ENCODE peak calls at places on chromosome 15, in ten cellular contexts. One of them, this sample, is unnamed.
A peak's percentile ranks its signal among the peaks of the same experiment; 100 is the strongest.

GRCh38 chr15:80673561-80674244 is 21.4 kb upstream of the ABHD17C start:
- DNase-seq in spleen: no peak
- DNase-seq in A549: no peak
- DNase-seq in CD4-positive, alpha-beta T cell: no peak
- DNase-seq in small intestine: no peak
- DNase-seq in AG04450: no peak
- DNase-seq in CD8-positive, alpha-beta memory T cell: no peak
- DNase-seq in PC-9: no peak
- DNase-seq in left lung: no peak
- DNase-seq in ascending aorta: no peak
- DNase-seq in this sample: no peak

GRCh38 chr15:80574590-80574989 is 120.5 kb upstream of the ABHD17C start:
- DNase-seq in spleen: peak; percentile 45
- DNase-seq in A549: no peak
- DNase-seq in CD4-positive, alpha-beta T cell: no peak
- DNase-seq in small intestine: no peak
- DNase-seq in AG04450: no peak
- DNase-seq in CD8-positive, alpha-beta memory T cell: no peak
- DNase-seq in PC-9: no peak
- DNase-seq in left lung: no peak
- DNase-seq in ascending aorta: no peak
- DNase-seq in this sample: no peak

GRCh38 chr15:69758810-69759410 is 306.3 kb downstream of the RPLP1 start:
- DNase-seq in spleen: peak; percentile 93
- DNase-seq in A549: no peak
- DNase-seq in CD4-positive, alpha-beta T cell: peak; percentile 77
- DNase-seq in small intestine: peak; percentile 70
- DNase-seq in AG04450: no peak
- DNase-seq in CD8-positive, alpha-beta memory T cell: peak; percentile 81
- DNase-seq in PC-9: no peak
- DNase-seq in left lung: peak; percentile 74
- DNase-seq in ascending aorta: peak; percentile 73
- DNase-seq in this sample: peak; percentile 49

GRCh38 chr15:42364529-42364928 is 5.2 kb downstream of the CAPN3 start:
- DNase-seq in spleen: no peak
- DNase-seq in A549: no peak
- DNase-seq in CD4-positive, alpha-beta T cell: no peak
- DNase-seq in small intestine: peak; percentile 9
- DNase-seq in AG04450: no peak
- DNase-seq in CD8-positive, alpha-beta memory T cell: no peak
- DNase-seq in PC-9: no peak
- DNase-seq in left lung: no peak
- DNase-seq in ascending aorta: no peak
- DNase-seq in this sample: no peak

GRCh38 chr15:76293361-76293760 is 17.9 kb downstream of the ETFA start:
- DNase-seq in spleen: no peak
- DNase-seq in A549: no peak
- DNase-seq in CD4-positive, alpha-beta T cell: no peak
- DNase-seq in small intestine: no peak
- DNase-seq in AG04450: no peak
- DNase-seq in CD8-positive, alpha-beta memory T cell: no peak
- DNase-seq in PC-9: no peak
- DNase-seq in left lung: no peak
- DNase-seq in ascending aorta: no peak
- DNase-seq in this sample: no peak

GRCh38 chr15:33526532-33526931 is 215.8 kb downstream of the RYR3 start:
- DNase-seq in spleen: no peak
- DNase-seq in A549: no peak
- DNase-seq in CD4-positive, alpha-beta T cell: no peak
- DNase-seq in small intestine: no peak
- DNase-seq in AG04450: no peak
- DNase-seq in CD8-positive, alpha-beta memory T cell: no peak
- DNase-seq in PC-9: peak; percentile 26
- DNase-seq in left lung: no peak
- DNase-seq in ascending aorta: no peak
- DNase-seq in this sample: no peak

GRCh38 chr15:68210821-68211655 is 5.9 kb upstream of the CALML4 start:
- DNase-seq in spleen: peak; percentile 90
- DNase-seq in A549: peak; percentile 42
- DNase-seq in CD4-positive, alpha-beta T cell: peak; percentile 65
- DNase-seq in small intestine: peak; percentile 52
- DNase-seq in AG04450: no peak
- DNase-seq in CD8-positive, alpha-beta memory T cell: peak; percentile 32
- DNase-seq in PC-9: peak; percentile 38
- DNase-seq in left lung: peak; percentile 90
- DNase-seq in ascending aorta: peak; percentile 82
- DNase-seq in this sample: peak; percentile 51

GRCh38 chr15:79076661-79077060 is 13.9 kb downstream of the RASGRF1 start:
- DNase-seq in spleen: peak; percentile 16
- DNase-seq in A549: no peak
- DNase-seq in CD4-positive, alpha-beta T cell: no peak
- DNase-seq in small intestine: no peak
- DNase-seq in AG04450: no peak
- DNase-seq in CD8-positive, alpha-beta memory T cell: no peak
- DNase-seq in PC-9: no peak
- DNase-seq in left lung: no peak
- DNase-seq in ascending aorta: no peak
- DNase-seq in this sample: no peak

GRCh38 chr15:25054943-25055342 is 100.2 kb downstream of the SNRPN start:
- DNase-seq in spleen: peak; percentile 24
- DNase-seq in A549: no peak
- DNase-seq in CD4-positive, alpha-beta T cell: no peak
- DNase-seq in small intestine: no peak
- DNase-seq in AG04450: no peak
- DNase-seq in CD8-positive, alpha-beta memory T cell: no peak
- DNase-seq in PC-9: no peak
- DNase-seq in left lung: no peak
- DNase-seq in ascending aorta: no peak
- DNase-seq in this sample: no peak
- H3K9me3 ChIP-seq in spleen: peaks cover 99% of the 10 kb centered on the region
- H3K9me3 ChIP-seq in A549: peaks cover 68% of the 10 kb centered on the region
- H3K9me3 ChIP-seq in CD4-positive, alpha-beta T cell: peaks cover 100% of the 10 kb centered on the region
- H3K9me3 ChIP-seq in small intestine: peaks cover 25% of the 10 kb centered on the region
- H3K9me3 ChIP-seq in AG04450: peaks cover 100% of the 10 kb centered on the region
- H3K9me3 ChIP-seq in CD8-positive, alpha-beta memory T cell: peaks cover 93% of the 10 kb centered on the region
- H3K9me3 ChIP-seq in PC-9: no peaks in the 10 kb centered on the region
- H3K9me3 ChIP-seq in left lung: peaks cover 99% of the 10 kb centered on the region
- H3K9me3 ChIP-seq in ascending aorta: peaks cover 100% of the 10 kb centered on the region
- H3K9me3 ChIP-seq in this sample: peaks cover 68% of the 10 kb centered on the region

GRCh38 chr15:27482344-27482743 is 511.4 kb downstream of the GABRG3 start:
- DNase-seq in spleen: no peak
- DNase-seq in A549: no peak
- DNase-seq in CD4-positive, alpha-beta T cell: no peak
- DNase-seq in small intestine: no peak
- DNase-seq in AG04450: no peak
- DNase-seq in CD8-positive, alpha-beta memory T cell: no peak
- DNase-seq in PC-9: no peak
- DNase-seq in left lung: no peak
- DNase-seq in ascending aorta: no peak
- DNase-seq in this sample: no peak

GRCh38 chr15:27480642-27481041 is 509.7 kb downstream of the GABRG3 start:
- DNase-seq in spleen: no peak
- DNase-seq in A549: no peak
- DNase-seq in CD4-positive, alpha-beta T cell: no peak
- DNase-seq in small intestine: no peak
- DNase-seq in AG04450: no peak
- DNase-seq in CD8-positive, alpha-beta memory T cell: no peak
- DNase-seq in PC-9: no peak
- DNase-seq in left lung: no peak
- DNase-seq in ascending aorta: no peak
- DNase-seq in this sample: no peak

GRCh38 chr15:27483124-27483523 is 512.1 kb downstream of the GABRG3 start:
- DNase-seq in spleen: no peak
- DNase-seq in A549: no peak
- DNase-seq in CD4-positive, alpha-beta T cell: no peak
- DNase-seq in small intestine: no peak
- DNase-seq in AG04450: no peak
- DNase-seq in CD8-positive, alpha-beta memory T cell: no peak
- DNase-seq in PC-9: no peak
- DNase-seq in left lung: no peak
- DNase-seq in ascending aorta: no peak
- DNase-seq in this sample: no peak

GRCh38 chr15:27480141-27480530 is 509.2 kb downstream of the GABRG3 start:
- DNase-seq in spleen: no peak
- DNase-seq in A549: no peak
- DNase-seq in CD4-positive, alpha-beta T cell: no peak
- DNase-seq in small intestine: no peak
- DNase-seq in AG04450: no peak
- DNase-seq in CD8-positive, alpha-beta memory T cell: no peak
- DNase-seq in PC-9: no peak
- DNase-seq in left lung: no peak
- DNase-seq in ascending aorta: no peak
- DNase-seq in this sample: no peak

GRCh38 chr15:27481768-27482167 is 510.8 kb downstream of the GABRG3 start:
- DNase-seq in spleen: no peak
- DNase-seq in A549: no peak
- DNase-seq in CD4-positive, alpha-beta T cell: no peak
- DNase-seq in small intestine: no peak
- DNase-seq in AG04450: no peak
- DNase-seq in CD8-positive, alpha-beta memory T cell: no peak
- DNase-seq in PC-9: no peak
- DNase-seq in left lung: no peak
- DNase-seq in ascending aorta: no peak
- DNase-seq in this sample: no peak
- H3K9me3 ChIP-seq in spleen: peaks cover 3% of the 10 kb centered on the region
- H3K9me3 ChIP-seq in A549: peaks cover 8% of the 10 kb centered on the region
- H3K9me3 ChIP-seq in CD4-positive, alpha-beta T cell: no peaks in the 10 kb centered on the region
- H3K9me3 ChIP-seq in small intestine: no peaks in the 10 kb centered on the region
- H3K9me3 ChIP-seq in AG04450: no peaks in the 10 kb centered on the region
- H3K9me3 ChIP-seq in CD8-positive, alpha-beta memory T cell: no peaks in the 10 kb centered on the region
- H3K9me3 ChIP-seq in PC-9: no peaks in the 10 kb centered on the region
- H3K9me3 ChIP-seq in left lung: no peaks in the 10 kb centered on the region
- H3K9me3 ChIP-seq in ascending aorta: no peaks in the 10 kb centered on the region
- H3K9me3 ChIP-seq in this sample: peaks cover 3% of the 10 kb centered on the region

GRCh38 chr15:77392762-77393470 is 27.0 kb downstream of the PEAK1 start:
- DNase-seq in spleen: no peak
- DNase-seq in A549: no peak
- DNase-seq in CD4-positive, alpha-beta T cell: no peak
- DNase-seq in small intestine: no peak
- DNase-seq in AG04450: no peak
- DNase-seq in CD8-positive, alpha-beta memory T cell: no peak
- DNase-seq in PC-9: no peak
- DNase-seq in left lung: peak; percentile 66
- DNase-seq in ascending aorta: no peak
- DNase-seq in this sample: no peak

GRCh38 chr15:77391372-77391951 is 28.4 kb downstream of the PEAK1 start:
- DNase-seq in spleen: no peak
- DNase-seq in A549: no peak
- DNase-seq in CD4-positive, alpha-beta T cell: no peak
- DNase-seq in small intestine: no peak
- DNase-seq in AG04450: no peak
- DNase-seq in CD8-positive, alpha-beta memory T cell: no peak
- DNase-seq in PC-9: no peak
- DNase-seq in left lung: no peak
- DNase-seq in ascending aorta: no peak
- DNase-seq in this sample: no peak

GRCh38 chr15:77393471-77393840 is 26.4 kb downstream of the PEAK1 start:
- DNase-seq in spleen: no peak
- DNase-seq in A549: no peak
- DNase-seq in CD4-positive, alpha-beta T cell: no peak
- DNase-seq in small intestine: no peak
- DNase-seq in AG04450: no peak
- DNase-seq in CD8-positive, alpha-beta memory T cell: no peak
- DNase-seq in PC-9: no peak
- DNase-seq in left lung: no peak
- DNase-seq in ascending aorta: no peak
- DNase-seq in this sample: no peak

GRCh38 chr15:77396692-77397091 is 23.2 kb downstream of the PEAK1 start:
- DNase-seq in spleen: no peak
- DNase-seq in A549: no peak
- DNase-seq in CD4-positive, alpha-beta T cell: no peak
- DNase-seq in small intestine: no peak
- DNase-seq in AG04450: no peak
- DNase-seq in CD8-positive, alpha-beta memory T cell: no peak
- DNase-seq in PC-9: no peak
- DNase-seq in left lung: no peak
- DNase-seq in ascending aorta: no peak
- DNase-seq in this sample: no peak

DNA sequence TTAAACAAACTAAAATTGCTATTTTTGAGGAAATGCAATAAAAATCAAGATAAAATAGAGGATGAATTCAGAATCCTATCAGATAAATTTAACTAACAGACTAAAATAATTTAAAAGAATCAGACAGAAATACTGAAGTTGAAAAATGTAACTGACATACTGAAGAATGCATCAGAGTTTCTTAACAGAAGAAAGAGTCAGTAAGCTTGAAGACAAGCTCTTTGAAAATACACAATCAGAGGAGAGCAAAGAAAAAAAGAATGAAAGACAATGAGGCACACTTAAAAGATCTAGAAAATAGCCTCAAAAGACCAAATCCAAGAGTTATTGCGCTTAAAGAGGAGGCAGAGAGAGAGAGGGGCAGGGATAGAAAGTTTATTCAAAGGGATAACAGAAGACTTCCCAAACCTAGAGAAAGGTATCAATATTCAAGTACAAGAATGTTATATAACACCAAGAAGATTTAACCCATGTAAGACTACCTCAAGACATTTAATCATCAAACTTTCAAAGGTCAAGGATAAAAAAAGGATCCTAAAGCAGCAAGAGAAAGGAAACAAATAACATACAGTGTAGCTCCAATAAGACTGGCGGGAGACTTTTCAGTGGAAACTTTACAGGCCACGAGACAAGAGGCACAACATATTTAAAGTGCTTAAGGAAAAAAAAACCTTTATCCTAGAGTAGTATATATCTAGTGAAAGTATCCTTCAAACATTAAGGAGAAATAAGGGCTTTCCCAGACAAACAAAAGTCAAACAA is 24.7 kb downstream of the PEAK1 start:
- DNase-seq in spleen: no peak
- DNase-seq in A549: no peak
- DNase-seq in CD4-positive, alpha-beta T cell: no peak
- DNase-seq in small intestine: no peak
- DNase-seq in AG04450: no peak
- DNase-seq in CD8-positive, alpha-beta memory T cell: no peak
- DNase-seq in PC-9: no peak
- DNase-seq in left lung: no peak
- DNase-seq in ascending aorta: no peak
- DNase-seq in this sample: no peak
- H3K9me3 ChIP-seq in spleen: peaks cover 59% of the 10 kb centered on the region
- H3K9me3 ChIP-seq in A549: peaks cover 26% of the 10 kb centered on the region
- H3K9me3 ChIP-seq in CD4-positive, alpha-beta T cell: peaks cover 8% of the 10 kb centered on the region
- H3K9me3 ChIP-seq in small intestine: no peaks in the 10 kb centered on the region
- H3K9me3 ChIP-seq in AG04450: no peaks in the 10 kb centered on the region
- H3K9me3 ChIP-seq in CD8-positive, alpha-beta memory T cell: peaks cover 6% of the 10 kb centered on the region
- H3K9me3 ChIP-seq in PC-9: peaks cover 9% of the 10 kb centered on the region
- H3K9me3 ChIP-seq in left lung: peaks cover 35% of the 10 kb centered on the region
- H3K9me3 ChIP-seq in ascending aorta: peaks cover 49% of the 10 kb centered on the region
- H3K9me3 ChIP-seq in this sample: no peaks in the 10 kb centered on the region

DNA sequence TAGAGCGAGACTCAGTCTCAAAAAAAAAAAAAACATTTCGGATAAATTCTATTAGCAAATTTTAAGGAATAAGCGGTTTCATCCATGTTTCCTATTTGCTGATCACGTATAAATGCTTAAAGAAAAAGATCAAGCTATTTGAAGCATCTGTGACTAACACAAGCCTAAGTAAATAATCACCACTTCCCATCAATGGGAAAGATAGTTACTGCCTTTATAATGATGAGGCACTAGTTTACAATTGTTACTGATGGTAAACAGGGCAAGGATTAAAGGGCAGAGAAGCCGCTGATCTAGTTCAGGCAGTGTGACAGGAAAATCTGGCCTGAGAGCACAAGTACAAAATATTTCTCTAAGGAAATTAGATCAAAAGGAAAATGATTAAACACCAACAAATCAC is 13.7 kb downstream of the CLPX start:
- DNase-seq in spleen: no peak
- DNase-seq in A549: peak; percentile 39
- DNase-seq in CD4-positive, alpha-beta T cell: no peak
- DNase-seq in small intestine: no peak
- DNase-seq in AG04450: no peak
- DNase-seq in CD8-positive, alpha-beta memory T cell: no peak
- DNase-seq in PC-9: no peak
- DNase-seq in left lung: no peak
- DNase-seq in ascending aorta: no peak
- DNase-seq in this sample: no peak
- H3K9me3 ChIP-seq in spleen: no peaks in the 10 kb centered on the region
- H3K9me3 ChIP-seq in A549: no peaks in the 10 kb centered on the region
- H3K9me3 ChIP-seq in CD4-positive, alpha-beta T cell: no peaks in the 10 kb centered on the region
- H3K9me3 ChIP-seq in small intestine: no peaks in the 10 kb centered on the region
- H3K9me3 ChIP-seq in AG04450: no peaks in the 10 kb centered on the region
- H3K9me3 ChIP-seq in CD8-positive, alpha-beta memory T cell: no peaks in the 10 kb centered on the region
- H3K9me3 ChIP-seq in PC-9: no peaks in the 10 kb centered on the region
- H3K9me3 ChIP-seq in left lung: no peaks in the 10 kb centered on the region
- H3K9me3 ChIP-seq in ascending aorta: no peaks in the 10 kb centered on the region
- H3K9me3 ChIP-seq in this sample: no peaks in the 10 kb centered on the region